ENCODE peak calls at places on chromosomes 13 and 19, in five cellular contexts. G is ascending aorta; C is foreskin fibroblast; Q is endothelial cell; I is CD4-positive, alpha-beta T cell. Z is an unnamed sample.

GRCh38 chr19:43700368-43701015 is 15.4 kb upstream of the IRGC start:
- DNase-seq in G (no peak), C (peak; percentile 86), Q (no peak), I (no peak), Z (peak; percentile 85)

GRCh38 chr19:48905664-48906063 is 5.6 kb downstream of the NUCB1 start:
- DNase-seq in G (no peak), C (no peak), Q (no peak), I (no peak), Z (no peak)

GRCh38 chr13:46866150-46866549 is 30.7 kb downstream of the HTR2A start:
- DNase-seq in G (no peak), C (peak; percentile 88), Q (no peak), I (no peak), Z (peak; percentile 57)

GRCh38 chr19:44356383-44357111 is at the start of gene ZNF112:
- DNase-seq in G (peak; percentile 90), C (peak; percentile 95), Q (peak; percentile 73), I (no peak), Z (peak; percentile 97)

GRCh38 chr19:32287811-32288227 is 57.6 kb upstream of the ZNF507 start:
- DNase-seq in G (peak; percentile 75), C (peak; percentile 70), Q (peak; percentile 65), I (no peak), Z (peak; percentile 43)

GRCh38 chr19:2848625-2849024 is 7.3 kb downstream of the ZNF555 start:
- DNase-seq in G (no peak), C (peak; percentile 73), Q (no peak), I (no peak), Z (no peak)

GRCh38 chr19:49442793-49443365 is 1.6 kb upstream of the SLC17A7 start:
- DNase-seq in G (peak; percentile 96), C (peak; percentile 92), Q (peak; percentile 99), I (peak; percentile 62), Z (peak; percentile 93)

GRCh38 chr19:4456843-4457653 is 546 bp downstream of the UBXN6 start:
- DNase-seq in G (no peak), C (peak; percentile 76), Q (peak; percentile 78), I (peak; percentile 50), Z (peak; percentile 43)

GRCh38 chr19:41264581-41265375 is 606 bp downstream of the HNRNPUL1 start:
- DNase-seq in G (peak; percentile 70), C (peak; percentile 75), Q (peak; percentile 56), I (peak; percentile 60), Z (peak; percentile 60)

GRCh38 chr13:37791699-37792098 is 77.9 kb downstream of the TRPC4 start:
- DNase-seq in G (no peak), C (peak; percentile 3), Q (no peak), I (no peak), Z (no peak)

GRCh38 chr13:99895428-99895998 is 76.1 kb downstream of the ZIC5 start:
- DNase-seq in G (no peak), C (peak; percentile 15), Q (peak; percentile 18), I (peak; percentile 38), Z (no peak)

GRCh38 chr19:6213266-6213595 is 66.5 kb downstream of the MLLT1 start:
- DNase-seq in G (no peak), C (no peak), Q (no peak), I (no peak), Z (no peak)

GRCh38 chr13:45626731-45627374 is 11.3 kb upstream of the ERICH6B start:
- DNase-seq in G (no peak), C (peak; percentile 26), Q (no peak), I (no peak), Z (no peak)

GRCh38 chr19:7575426-7576040 is 20.1 kb upstream of the CAMSAP3 start:
- DNase-seq in G (no peak), C (peak; percentile 32), Q (no peak), I (no peak), Z (peak; percentile 76)

GRCh38 chr19:12333162-12334159 is at the start of gene ZNF563:
- DNase-seq in G (peak; percentile 99), C (peak; percentile 97), Q (peak; percentile 86), I (peak; percentile 99), Z (peak; percentile 87)

GRCh38 chr13:114315074-114315785 is 927 bp downstream of the CHAMP1 start:
- DNase-seq in G (no peak), C (no peak), Q (no peak), I (no peak), Z (no peak)

GRCh38 chr13:110412132-110412912 is 105.2 kb downstream of the COL4A2 start:
- DNase-seq in G (peak; percentile 97), C (peak; percentile 99), Q (peak; percentile 84), I (peak; percentile 64), Z (peak; percentile 99)

GRCh38 chr13:25881946-25882574 is 169.8 kb downstream of the SHISA2 start:
- DNase-seq in G (no peak), C (peak; percentile 12), Q (no peak), I (no peak), Z (no peak)

GRCh38 chr13:99356216-99357089 is 49.3 kb upstream of the GPR183 start:
- DNase-seq in G (peak; percentile 71), C (no peak), Q (no peak), I (peak; percentile 56), Z (no peak)

GRCh38 chr13:39765801-39766463 is 110.5 kb downstream of the COG6 start:
- DNase-seq in G (no peak), C (peak; percentile 66), Q (peak; percentile 20), I (no peak), Z (peak; percentile 91)

GRCh38 chr13:80217614-80218456 is 123.1 kb downstream of the SPRY2 start:
- DNase-seq in G (no peak), C (no peak), Q (no peak), I (no peak), Z (no peak)

GRCh38 chr19:934865-935422 is 9.1 kb downstream of the ARID3A start:
- DNase-seq in G (peak; percentile 89), C (peak; percentile 85), Q (no peak), I (no peak), Z (peak; percentile 90)

GRCh38 chr13:100533588-100534041 is 55.0 kb downstream of the GGACT start:
- DNase-seq in G (no peak), C (no peak), Q (no peak), I (no peak), Z (no peak)

GRCh38 chr13:27012482-27013197 is 159.0 kb downstream of the USP12 start:
- DNase-seq in G (no peak), C (peak; percentile 87), Q (no peak), I (no peak), Z (peak; percentile 89)

GRCh38 chr13:22090114-22090513 is 419.2 kb downstream of the FGF9 start:
- DNase-seq in G (no peak), C (no peak), Q (no peak), I (no peak), Z (no peak)

GRCh38 chr13:71242191-71242590 is 624.8 kb downstream of the DACH1 start:
- DNase-seq in G (no peak), C (peak; percentile 4), Q (no peak), I (no peak), Z (no peak)

GRCh38 chr19:45848922-45849321 is 14.0 kb downstream of the SYMPK start:
- DNase-seq in G (no peak), C (peak; percentile 27), Q (no peak), I (no peak), Z (no peak)

GRCh38 chr13:32940601-32941000 is 75.6 kb upstream of the KL start:
- DNase-seq in G (no peak), C (peak; percentile 30), Q (no peak), I (no peak), Z (peak; percentile 4)

GRCh38 chr13:20721058-20721453 is 17.6 kb downstream of the IL17D start:
- DNase-seq in G (no peak), C (no peak), Q (no peak), I (no peak), Z (no peak)

GRCh38 chr19:53868091-53868891 is 608 bp downstream of the MYADM start:
- DNase-seq in G (peak; percentile 79), C (peak; percentile 85), Q (peak; percentile 57), I (peak; percentile 45), Z (peak; percentile 68)

GRCh38 chr13:81927347-81927746 is 1586.4 kb upstream of the SPRY2 start:
- DNase-seq in G (no peak), C (no peak), Q (no peak), I (no peak), Z (peak; percentile 11)
- TF ChIP-seq CTCF in G (no peak), C (no peak), Q (peak; percentile 34), I (no peak), Z (no peak)

DNA sequence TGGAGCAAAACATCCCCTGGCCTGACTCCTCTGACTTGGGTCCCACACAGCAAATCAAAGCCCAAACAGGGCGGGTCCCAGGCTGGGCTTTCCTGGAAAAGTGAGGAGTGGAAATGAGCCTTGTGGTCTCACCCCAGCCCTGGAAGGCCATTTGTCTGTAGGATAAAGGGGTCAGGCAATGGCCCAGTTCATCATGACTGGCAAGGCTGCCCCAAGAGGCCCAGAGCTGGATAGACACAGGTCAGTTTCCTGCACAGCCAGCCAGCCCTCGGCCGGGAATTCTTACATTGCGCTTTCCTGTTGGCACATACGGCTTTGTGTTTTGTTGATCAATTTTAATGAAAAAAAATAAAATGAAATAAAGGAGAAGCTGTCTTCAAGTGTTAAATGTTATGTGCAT is 174.3 kb downstream of the TSHZ3 start:
- DNase-seq in G (no peak), C (no peak), Q (no peak), I (no peak), Z (no peak)
- TF ChIP-seq CTCF in G (no peak), C (no peak), Q (no peak), I (no peak), Z (no peak)

DNA sequence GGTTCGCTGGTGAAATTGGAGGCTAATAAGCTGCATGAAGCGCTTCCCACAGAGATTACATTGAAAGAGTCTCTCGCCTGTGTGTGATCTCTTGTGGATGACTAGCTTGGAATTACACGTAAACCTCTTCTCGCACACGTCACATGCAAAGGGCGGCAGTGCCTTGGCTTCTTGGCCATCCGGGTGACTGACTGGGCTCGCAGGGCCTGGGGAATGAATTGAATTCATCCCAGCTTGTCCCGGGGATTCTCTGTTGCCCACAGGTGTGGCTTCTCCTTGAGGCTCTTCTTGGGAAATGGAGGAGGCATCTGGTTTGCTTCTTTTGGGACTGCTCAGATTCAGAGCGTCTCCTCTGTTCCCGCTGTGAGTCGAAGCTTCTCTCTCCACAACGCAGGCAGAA is 19.8 kb downstream of the ZSCAN5C start:
- DNase-seq in G (no peak), C (no peak), Q (no peak), I (no peak), Z (no peak)
- TF ChIP-seq CTCF in G (no peak), C (no peak), Q (no peak), I (no peak), Z (no peak)

GRCh38 chr13:44243198-44243852 is 130.3 kb upstream of the SERP2 start:
- DNase-seq in G (no peak), C (peak; percentile 76), Q (peak; percentile 62), I (no peak), Z (peak; percentile 97)
- TF ChIP-seq CTCF in G (no peak), C (no peak), Q (peak; percentile 37), I (no peak), Z (peak; percentile 71)

GRCh38 chr19:33819875-33820781 is 23.5 kb downstream of the KCTD15 start:
- DNase-seq in G (peak; percentile 90), C (peak; percentile 95), Q (peak; percentile 55), I (peak; percentile 61), Z (peak; percentile 99)
- TF ChIP-seq CTCF in G (no peak), C (no peak), Q (no peak), I (no peak), Z (no peak)

GRCh38 chr13:24540236-24541126 is 27.9 kb upstream of the PARP4 start:
- DNase-seq in G (no peak), C (peak; percentile 9), Q (peak; percentile 80), I (no peak), Z (no peak)
- TF ChIP-seq CTCF in G (no peak), C (no peak), Q (peak; percentile 19), I (no peak), Z (peak; percentile 3)

Z was measured in MCF 10A.